ENCODE peak calls at places on chromosomes 3 and 15, in ten cellular contexts. D is heart left ventricle, N is tibial nerve, R is adrenal gland, Q is A549, L is K562, S is H1, X is body of pancreas, O is upper lobe of left lung, U is uterus. G is an unnamed sample. For H3K4me1, the result is how much of the 10 kb centered on the place peaks cover.

GRCh38 chr15:82298520-82298919 is 35.9 kb downstream of the SAXO2 start:
- DNase-seq in D (peak), N (no peak), R (no peak), Q (no peak), L (no peak), S (no peak), X (no peak), O (peak), U (no peak), G (no peak)

GRCh38 chr15:39364721-39365120 is 216.2 kb upstream of the THBS1 start:
- DNase-seq in D (no peak), N (no peak), R (no peak), Q (no peak), L (no peak), S (no peak), X (no peak), O (no peak), U (no peak), G (no peak)

GRCh38 chr15:67755264-67755663 is 70.0 kb upstream of the SKOR1 start:
- DNase-seq in D (no peak), N (no peak), R (no peak), Q (no peak), L (no peak), S (no peak), X (no peak), O (no peak), U (no peak), G (no peak)

GRCh38 chr3:173891272-173892100 is 493.9 kb downstream of the NLGN1 start:
- DNase-seq in D (no peak), N (no peak), R (no peak), Q (no peak), L (no peak), S (no peak), X (no peak), O (no peak), U (no peak), G (no peak)

GRCh38 chr3:2106438-2106837 is 7.8 kb downstream of the CNTN4 start:
- DNase-seq in D (no peak), N (no peak), R (no peak), Q (no peak), L (no peak), S (no peak), X (no peak), O (no peak), U (no peak), G (no peak)

GRCh38 chr15:63408514-63408913 is 26.9 kb upstream of the CA12 start:
- DNase-seq in D (no peak), N (no peak), R (no peak), Q (no peak), L (no peak), S (no peak), X (no peak), O (no peak), U (no peak), G (no peak)

GRCh38 chr15:73826711-73827243 is 46.6 kb upstream of the TBC1D21 start:
- DNase-seq in D (no peak), N (no peak), R (no peak), Q (no peak), L (peak), S (no peak), X (no peak), O (no peak), U (no peak), G (no peak)

GRCh38 chr3:107153981-107154380 is 223.3 kb upstream of the CCDC54 start:
- DNase-seq in D (no peak), N (no peak), R (no peak), Q (no peak), L (no peak), S (no peak), X (no peak), O (no peak), U (no peak), G (no peak)

GRCh38 chr15:52567886-52568568 is 803 bp downstream of the ARPP19 start:
- DNase-seq in D (no peak), N (no peak), R (peak), Q (peak), L (peak), S (no peak), X (peak), O (no peak), U (no peak), G (peak)

GRCh38 chr3:145357453-145357852 is 803.5 kb downstream of the PLOD2 start:
- DNase-seq in D (no peak), N (no peak), R (no peak), Q (no peak), L (no peak), S (no peak), X (no peak), O (no peak), U (no peak), G (no peak)

GRCh38 chr15:78750566-78750965 is 60.7 kb downstream of the ADAMTS7 start:
- DNase-seq in D (peak), N (no peak), R (peak), Q (no peak), L (no peak), S (no peak), X (peak), O (no peak), U (peak), G (no peak)

GRCh38 chr15:56076651-56077050 is 83.2 kb upstream of the NEDD4 start:
- DNase-seq in D (no peak), N (no peak), R (no peak), Q (no peak), L (no peak), S (no peak), X (no peak), O (no peak), U (no peak), G (no peak)

GRCh38 chr15:45919806-45920205 is 285.0 kb downstream of the SQOR start:
- DNase-seq in D (no peak), N (no peak), R (no peak), Q (peak), L (no peak), S (no peak), X (no peak), O (peak), U (no peak), G (no peak)

GRCh38 chr3:24829632-24830229 is 335.1 kb upstream of the THRB start:
- DNase-seq in D (peak), N (no peak), R (no peak), Q (peak), L (no peak), S (no peak), X (peak), O (peak), U (peak), G (peak)

GRCh38 chr15:55221090-55222011 is 24.6 kb upstream of the RSL24D1 start:
- DNase-seq in D (no peak), N (no peak), R (peak), Q (peak), L (no peak), S (no peak), X (no peak), O (no peak), U (no peak), G (peak)

GRCh38 chr15:90931737-90932659 is at the start of gene HDDC3:
- DNase-seq in D (peak), N (peak), R (peak), Q (peak), L (peak), S (no peak), X (peak), O (peak), U (peak), G (peak)

GRCh38 chr3:108021131-108021530 is 69.7 kb downstream of the CD47 start:
- DNase-seq in D (no peak), N (no peak), R (no peak), Q (no peak), L (no peak), S (no peak), X (no peak), O (no peak), U (no peak), G (no peak)

GRCh38 chr15:91099616-91100560 is at the start of gene SV2B:
- DNase-seq in D (peak), N (no peak), R (peak), Q (peak), L (no peak), S (no peak), X (peak), O (peak), U (no peak), G (peak)

GRCh38 chr3:100956276-100956675 is 36.9 kb downstream of the ABI3BP start:
- DNase-seq in D (no peak), N (no peak), R (no peak), Q (no peak), L (no peak), S (no peak), X (no peak), O (no peak), U (no peak), G (no peak)

GRCh38 chr3:178405456-178405970 is 130.7 kb upstream of the KCNMB2 start:
- DNase-seq in D (no peak), N (no peak), R (no peak), Q (no peak), L (no peak), S (no peak), X (no peak), O (no peak), U (no peak), G (no peak)

GRCh38 chr3:115800489-115801080 is 177.3 kb downstream of the GAP43 start:
- DNase-seq in D (no peak), N (no peak), R (no peak), Q (peak), L (no peak), S (no peak), X (no peak), O (no peak), U (no peak), G (no peak)

GRCh38 chr3:55320928-55321327 is 166.2 kb downstream of the WNT5A start:
- DNase-seq in D (no peak), N (no peak), R (no peak), Q (no peak), L (no peak), S (no peak), X (no peak), O (no peak), U (no peak), G (no peak)

GRCh38 chr3:119294402-119294888 is 262 bp downstream of the ARHGAP31 start:
- DNase-seq in D (peak), N (peak), R (peak), Q (peak), L (no peak), S (no peak), X (peak), O (peak), U (peak), G (peak)

GRCh38 chr3:25429960-25430941 is 2.2 kb downstream of the RARB start:
- DNase-seq in D (no peak), N (no peak), R (no peak), Q (no peak), L (no peak), S (no peak), X (no peak), O (no peak), U (no peak), G (no peak)

GRCh38 chr3:16985608-16986007 is 100.9 kb downstream of the PLCL2 start:
- DNase-seq in D (no peak), N (no peak), R (no peak), Q (no peak), L (no peak), S (no peak), X (no peak), O (no peak), U (no peak), G (no peak)

GRCh38 chr15:62124176-62124952 is 40.7 kb downstream of the C2CD4B start:
- DNase-seq in D (no peak), N (no peak), R (no peak), Q (peak), L (no peak), S (no peak), X (no peak), O (no peak), U (no peak), G (no peak)

GRCh38 chr3:30683769-30684168 is 77.4 kb downstream of the TGFBR2 start:
- DNase-seq in D (no peak), N (no peak), R (no peak), Q (peak), L (no peak), S (no peak), X (no peak), O (no peak), U (no peak), G (no peak)

GRCh38 chr3:147367676-147368075 is 38.7 kb downstream of the ZIC4 start:
- DNase-seq in D (no peak), N (no peak), R (no peak), Q (no peak), L (no peak), S (no peak), X (no peak), O (no peak), U (no peak), G (no peak)

GRCh38 chr3:71305246-71306206 is 278.0 kb downstream of the FOXP1 start:
- DNase-seq in D (no peak), N (no peak), R (no peak), Q (no peak), L (no peak), S (peak), X (peak), O (no peak), U (peak), G (peak)

GRCh38 chr15:76987896-76988860 is 6.7 kb upstream of the PSTPIP1 start:
- DNase-seq in D (peak), N (peak), R (no peak), Q (no peak), L (peak), S (no peak), X (peak), O (no peak), U (no peak), G (no peak)

GRCh38 chr15:92268900-92269299 is 124.8 kb upstream of the ST8SIA2 start:
- DNase-seq in D (no peak), N (no peak), R (no peak), Q (no peak), L (no peak), S (no peak), X (no peak), O (no peak), U (no peak), G (no peak)

GRCh38 chr3:119918992-119919933 is 137.4 kb downstream of the NR1I2 start:
- DNase-seq in D (no peak), N (no peak), R (no peak), Q (no peak), L (no peak), S (no peak), X (no peak), O (no peak), U (no peak), G (no peak)

GRCh38 chr3:52393959-52394670 is 50.8 kb downstream of the SEMA3G start:
- DNase-seq in D (no peak), N (no peak), R (no peak), Q (no peak), L (no peak), S (no peak), X (no peak), O (no peak), U (no peak), G (no peak)

GRCh38 chr3:139934557-139935070 is 371 bp upstream of the CLSTN2 start:
- DNase-seq in D (peak), N (no peak), R (peak), Q (peak), L (no peak), S (peak), X (peak), O (peak), U (peak), G (peak)

GRCh38 chr3:100159564-100160153 is 45.4 kb upstream of the FILIP1L start:
- DNase-seq in D (no peak), N (no peak), R (no peak), Q (no peak), L (no peak), S (no peak), X (no peak), O (no peak), U (no peak), G (no peak)

GRCh38 chr15:44289352-44289790 is 852 bp downstream of the GOLM2 start:
- DNase-seq in D (no peak), N (no peak), R (no peak), Q (no peak), L (no peak), S (no peak), X (no peak), O (no peak), U (no peak), G (no peak)

GRCh38 chr3:119809249-119810017 is 27.5 kb downstream of the NR1I2 start:
- DNase-seq in D (no peak), N (no peak), R (no peak), Q (no peak), L (no peak), S (no peak), X (no peak), O (no peak), U (no peak), G (peak)

GRCh38 chr3:78977073-78977472 is 790.7 kb downstream of the ROBO1 start:
- DNase-seq in D (no peak), N (no peak), R (no peak), Q (no peak), L (no peak), S (no peak), X (no peak), O (no peak), U (no peak), G (no peak)

DNA sequence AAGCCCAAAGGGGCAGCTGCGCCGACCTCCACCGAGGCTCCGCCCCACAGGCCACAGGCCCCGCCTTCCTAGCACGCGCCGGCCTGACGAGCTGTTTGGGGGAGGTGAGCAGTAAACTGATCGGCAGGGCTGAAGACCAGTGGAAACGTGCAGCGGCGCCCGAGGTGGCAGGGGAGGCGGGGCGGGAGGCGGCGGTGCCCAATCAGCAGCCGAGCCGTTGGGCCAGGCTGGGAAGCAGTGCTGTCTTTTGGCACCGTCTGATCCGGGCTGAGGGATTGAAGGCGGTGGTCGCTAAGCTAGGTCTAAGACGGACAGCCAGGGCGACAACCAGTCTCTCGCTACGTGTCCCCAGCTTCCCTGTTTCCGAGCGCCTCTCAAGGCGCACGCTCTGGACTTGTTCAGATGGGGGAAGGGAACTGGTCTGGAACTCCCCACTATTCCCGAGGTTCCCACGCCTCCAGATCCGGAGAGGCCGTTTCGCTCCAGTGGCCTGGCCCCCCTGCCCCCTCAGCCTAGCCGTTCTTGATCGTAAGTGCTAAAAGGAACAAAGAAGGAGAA is at the start of gene FMN1:
- DNase-seq in D (peak), N (peak), R (peak), Q (peak), L (peak), S (peak), X (peak), O (peak), U (peak), G (peak)
- TF ChIP-seq POLR2A in D (no peak), N (no peak), R (no peak), Q (no peak), L (no peak), S (no peak), X (peak), O (no peak), U (peak), G (no peak)

GRCh38 chr15:59222106-59222505 is 15.5 kb downstream of the LDHAL6B start:
- DNase-seq in D (no peak), N (no peak), R (no peak), Q (no peak), L (no peak), S (no peak), X (no peak), O (no peak), U (no peak), G (no peak)
- H3K27ac ChIP-seq in D (no peak), N (no peak), R (no peak), Q (no peak), L (no peak), S (no peak), X (no peak), O (no peak), U (peak), G (no peak)

GRCh38 chr3:179867961-179868360 is 168.8 kb downstream of the PEX5L start:
- DNase-seq in D (no peak), N (no peak), R (no peak), Q (no peak), L (no peak), S (no peak), X (no peak), O (no peak), U (no peak), G (no peak)
- H3K4me1 ChIP-seq in D (under half), N (under half), R (under half), Q (under half), L (under half), S (under half), X (under half), O (under half), U (under half), G (under half)

DNA sequence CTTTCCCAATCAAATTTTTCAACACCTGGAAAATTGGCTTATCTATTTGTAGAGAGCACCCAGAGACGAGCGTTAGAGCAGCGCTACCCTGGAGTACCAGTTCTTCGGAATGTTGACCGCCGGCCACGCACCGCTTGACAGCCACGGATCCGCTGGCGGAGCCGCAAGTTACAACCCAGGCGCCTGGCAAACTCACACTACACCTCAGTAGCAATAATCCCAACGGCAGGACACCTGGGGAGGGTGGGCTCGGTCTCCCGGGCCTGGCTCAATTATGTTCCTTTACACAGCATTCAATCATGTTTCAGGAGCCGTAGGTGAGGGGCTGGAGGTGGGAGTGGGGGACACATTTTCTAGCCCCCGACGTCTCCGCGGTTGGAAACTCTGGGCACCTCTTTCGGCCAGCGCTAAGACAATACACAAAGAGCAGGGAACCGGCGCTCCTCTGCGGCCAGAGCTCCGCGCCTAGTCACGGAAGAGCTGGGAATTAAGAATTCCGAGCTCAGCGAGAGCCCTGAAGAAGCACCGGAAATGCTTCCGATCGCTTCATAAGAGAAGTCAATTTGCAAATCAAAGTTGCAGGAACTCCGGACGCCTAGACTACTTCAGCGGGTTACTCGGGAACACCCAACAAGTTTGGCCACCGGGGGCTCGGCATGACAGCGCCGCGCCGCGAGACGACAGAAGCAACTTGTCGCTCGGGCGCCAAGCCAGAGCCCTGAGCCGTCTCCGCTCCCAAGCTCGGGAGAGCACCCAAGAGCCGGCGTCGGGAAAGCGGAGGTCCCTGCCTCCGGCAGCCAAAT is 1.0 kb downstream of the MB21D2 start:
- DNase-seq in D (peak), N (peak), R (peak), Q (peak), L (peak), S (peak), X (peak), O (peak), U (peak), G (peak)
- TF ChIP-seq POLR2A in D (no peak), N (no peak), R (peak), Q (no peak), L (no peak), S (peak), X (no peak), O (no peak), U (no peak), G (no peak)

DNA sequence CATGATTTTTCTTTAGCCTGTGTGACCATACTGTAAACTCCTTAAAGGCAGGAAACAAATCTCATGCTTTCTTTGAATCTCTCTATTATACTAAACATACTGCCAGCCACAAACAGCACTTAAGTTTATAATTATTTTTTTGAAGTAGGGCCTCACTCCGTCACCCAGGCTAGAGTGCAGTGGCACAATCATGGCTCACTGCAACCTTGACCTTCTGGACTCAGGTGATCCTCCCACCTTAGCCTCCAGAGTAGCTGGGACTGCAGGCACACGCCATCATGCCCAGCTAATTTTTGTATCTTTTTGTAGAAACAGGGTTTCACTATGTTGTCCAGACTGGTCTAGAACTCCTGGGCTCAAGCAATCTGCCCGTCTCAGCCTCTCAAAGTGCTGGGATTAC is 14.5 kb upstream of the SLITRK3 start:
- DNase-seq in D (no peak), N (no peak), R (no peak), Q (no peak), L (no peak), S (no peak), X (no peak), O (no peak), U (no peak), G (no peak)
- H3K27ac ChIP-seq in D (no peak), N (no peak), R (no peak), Q (no peak), L (no peak), S (no peak), X (no peak), O (no peak), U (no peak), G (no peak)